ENCODE peak calls at places on chromosomes 4 and X, in four cellular contexts. I, Z, N and T are unnamed samples.

GRCh38 chr4:69054578-69055200 is 41.6 kb upstream of the UGT2B7 start:
- DNase-seq in Z (peak; percentile 13), N (peak; percentile 73), I (no peak), T (no peak)

GRCh38 chr4:7524064-7524682 is 89.4 kb upstream of the PSAPL1 start:
- DNase-seq in I (no peak), Z (no peak), N (no peak), T (no peak)

GRCh38 chrX:132488819-132489255 is at the start of gene MBNL3:
- DNase-seq in Z (no peak), N (peak; percentile 60), I (peak; percentile 73), T (peak; percentile 90)

GRCh38 chr4:69713593-69713992 is 46.8 kb downstream of the SULT1B1 start:
- DNase-seq in N (peak; percentile 66), Z (no peak), I (no peak), T (no peak)

GRCh38 chr4:98664959-98665358 is 6.5 kb upstream of the TSPAN5 start:
- DNase-seq in Z (no peak), N (no peak), I (peak; percentile 42), T (peak; percentile 52)

GRCh38 chrX:100926453-100926852 is 2.3 kb downstream of the XKRX start:
- DNase-seq in N (peak; percentile 23), I (no peak), Z (no peak), T (no peak)

GRCh38 chr4:82529322-82529721 is 32.5 kb downstream of the TMEM150C start:
- DNase-seq in Z (no peak), N (no peak), I (no peak), T (no peak)

GRCh38 chr4:106019771-106020170 is 124.5 kb downstream of the NPNT start:
- DNase-seq in I (no peak), N (peak; percentile 56), Z (no peak), T (no peak)

GRCh38 chrX:131709553-131709952 is 165.7 kb downstream of the OR13H1 start:
- DNase-seq in I (no peak), N (no peak), Z (no peak), T (no peak)

GRCh38 chr4:169345207-169345788 is 74.5 kb upstream of the SH3RF1 start:
- DNase-seq in N (peak; percentile 95), I (no peak), Z (peak; percentile 40), T (no peak)

GRCh38 chr4:3300198-3300671 is 7.4 kb downstream of the RGS12 start:
- DNase-seq in Z (no peak), I (no peak), N (no peak), T (no peak)

GRCh38 chr4:16253127-16253960 is 27.1 kb upstream of the TAPT1 start:
- DNase-seq in N (peak; percentile 91), I (no peak), Z (no peak), T (no peak)

GRCh38 chrX:150293311-150294013 is 69.7 kb upstream of the MAMLD1 start:
- DNase-seq in I (no peak), N (no peak), Z (no peak), T (no peak)
- TF ChIP-seq EZH2phosphoT487 in I (no peak), N (no peak), Z (no peak), T (no peak)

GRCh38 chr4:6345096-6345830 is 75.6 kb downstream of the WFS1 start:
- DNase-seq in Z (no peak), N (no peak), I (no peak), T (no peak)
- TF ChIP-seq EZH2phosphoT487 in Z (no peak), N (no peak), I (no peak), T (no peak)

DNA sequence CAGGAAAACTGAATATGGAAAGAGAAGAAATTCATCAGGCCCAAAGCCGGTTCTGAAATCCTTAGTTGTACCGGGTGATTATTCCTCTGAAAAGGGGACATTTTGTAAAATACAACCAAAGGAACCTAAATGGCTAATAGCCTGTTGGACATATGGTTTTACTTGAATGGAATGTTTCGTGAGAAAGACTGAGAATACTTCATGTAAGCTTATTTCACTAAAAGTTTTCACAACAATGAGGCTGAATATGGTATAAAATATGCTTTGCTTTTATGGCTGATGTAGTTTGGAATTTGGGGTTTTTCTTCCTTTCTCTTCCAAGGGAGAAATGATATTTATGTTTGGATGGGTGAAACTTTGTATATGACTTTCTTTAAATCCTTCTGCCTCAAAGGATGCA is 2.7 kb downstream of the GRIA3 start:
- DNase-seq in N (peak; percentile 63), I (no peak), Z (no peak), T (no peak)
- TF ChIP-seq EZH2phosphoT487 in N (no peak), I (no peak), Z (no peak), T (no peak)

DNA sequence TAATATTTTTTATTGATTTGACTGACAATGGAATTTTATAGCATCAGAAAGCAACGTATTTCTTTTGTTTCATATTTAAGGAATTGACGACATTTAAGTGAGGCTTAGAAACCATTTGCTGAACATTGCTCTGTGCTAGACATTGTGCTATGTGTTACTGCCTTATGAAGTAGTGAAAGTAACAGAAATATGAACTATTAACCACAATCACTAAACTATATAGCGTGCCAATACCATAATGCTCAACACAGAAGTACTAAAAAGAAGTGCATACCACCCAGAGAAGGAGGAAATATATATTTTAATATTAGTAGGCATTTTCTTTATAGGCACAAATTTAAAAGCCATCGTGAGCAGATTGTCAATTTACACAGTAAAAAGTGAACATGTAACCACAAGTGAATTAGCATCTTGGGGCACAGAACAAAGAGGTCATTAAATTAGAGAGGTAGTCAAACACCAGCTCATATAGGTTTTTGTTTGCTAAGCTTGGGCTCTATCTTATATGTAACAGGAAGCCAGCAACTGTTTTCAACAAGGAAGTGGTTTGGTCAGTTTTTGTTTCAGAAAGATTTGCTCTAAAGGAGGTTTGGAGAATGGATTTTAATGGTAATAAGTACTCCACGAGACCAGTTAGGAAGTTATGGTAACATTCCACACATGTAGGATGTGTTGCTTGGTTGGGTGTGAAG is 270.7 kb downstream of the GRXCR1 start:
- DNase-seq in N (no peak), I (no peak), Z (no peak), T (no peak)
- TF ChIP-seq EZH2phosphoT487 in N (no peak), I (no peak), Z (no peak), T (no peak)

GRCh38 chr4:39713691-39714090 is 15.8 kb downstream of the UBE2K start:
- DNase-seq in N (peak; percentile 71), Z (no peak), I (no peak), T (peak; percentile 21)

GRCh38 chr4:39715788-39716187 is 17.9 kb downstream of the UBE2K start:
- DNase-seq in N (no peak), Z (no peak), I (no peak), T (no peak)

GRCh38 chr4:39714171-39714570 is 16.2 kb downstream of the UBE2K start:
- DNase-seq in Z (no peak), I (no peak), N (peak; percentile 36), T (no peak)

GRCh38 chr4:39718366-39719323 is 20.7 kb downstream of the UBE2K start:
- DNase-seq in Z (no peak), I (no peak), N (no peak), T (no peak)

DNA sequence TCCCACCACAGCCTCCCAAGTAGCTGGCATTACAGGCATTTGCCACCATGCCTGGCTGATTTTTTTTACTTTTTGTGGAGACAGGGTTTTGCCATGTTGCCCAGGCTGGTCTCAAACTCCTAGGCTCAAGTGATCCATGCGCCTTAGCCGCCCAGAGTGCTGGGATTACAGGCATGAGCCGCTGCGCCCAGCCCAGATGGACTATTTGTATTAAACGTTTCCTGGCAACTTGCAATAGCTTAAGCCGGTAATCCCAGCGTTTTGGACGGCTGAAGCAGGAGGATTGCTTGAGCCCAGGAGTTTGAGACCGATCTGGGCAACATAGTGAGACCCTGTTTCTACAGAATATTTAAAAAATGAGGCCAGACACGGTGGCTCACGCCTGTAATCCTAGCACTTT is 18.4 kb downstream of the UBE2K start:
- DNase-seq in N (no peak), Z (no peak), I (no peak), T (no peak)
- TF ChIP-seq EZH2phosphoT487 in N (no peak), Z (no peak), I (no peak), T (no peak)